ENCODE peak calls at places on chromosomes 7 and 10, in ten cellular contexts. One of them, this sample, is unnamed.

GRCh38 chr7:124183649-124184048 is 150.8 kb upstream of the TMEM229A start:
- DNase-seq in BE2C: no peak
- DNase-seq in PC-9: no peak
- DNase-seq in foreskin fibroblast: no peak
- DNase-seq in mucosa of descending colon: no peak
- DNase-seq in choroid plexus epithelial cell: no peak
- DNase-seq in heart left ventricle: no peak
- DNase-seq in HL-60: no peak
- DNase-seq in hepatocyte: no peak
- DNase-seq in IMR-90: no peak
- DNase-seq in this sample: no peak

GRCh38 chr10:93630609-93631320 is 18.4 kb downstream of the PDE6C start:
- DNase-seq in hepatocyte: no peak
- DNase-seq in choroid plexus epithelial cell: no peak
- DNase-seq in BE2C: no peak
- DNase-seq in PC-9: no peak
- DNase-seq in mucosa of descending colon: no peak
- DNase-seq in IMR-90: no peak
- DNase-seq in foreskin fibroblast: no peak
- DNase-seq in heart left ventricle: no peak
- DNase-seq in HL-60: no peak
- DNase-seq in this sample: no peak

GRCh38 chr10:90222372-90222771 is 521.0 kb downstream of the KIF20B start:
- DNase-seq in foreskin fibroblast: peak
- DNase-seq in choroid plexus epithelial cell: peak
- DNase-seq in BE2C: no peak
- DNase-seq in PC-9: peak
- DNase-seq in mucosa of descending colon: no peak
- DNase-seq in heart left ventricle: no peak
- DNase-seq in HL-60: no peak
- DNase-seq in hepatocyte: peak
- DNase-seq in IMR-90: peak
- DNase-seq in this sample: peak

GRCh38 chr7:685540-685939 is 41.0 kb upstream of the DNAAF5 start:
- DNase-seq in IMR-90: no peak
- DNase-seq in hepatocyte: no peak
- DNase-seq in BE2C: no peak
- DNase-seq in PC-9: no peak
- DNase-seq in heart left ventricle: no peak
- DNase-seq in foreskin fibroblast: no peak
- DNase-seq in mucosa of descending colon: no peak
- DNase-seq in choroid plexus epithelial cell: no peak
- DNase-seq in HL-60: no peak
- DNase-seq in this sample: no peak

GRCh38 chr7:47392241-47392759 is 189.6 kb downstream of the TNS3 start:
- DNase-seq in BE2C: no peak
- DNase-seq in HL-60: no peak
- DNase-seq in hepatocyte: peak
- DNase-seq in heart left ventricle: peak
- DNase-seq in PC-9: no peak
- DNase-seq in choroid plexus epithelial cell: peak
- DNase-seq in mucosa of descending colon: no peak
- DNase-seq in foreskin fibroblast: peak
- DNase-seq in IMR-90: peak
- DNase-seq in this sample: peak

GRCh38 chr10:16520900-16521299 is 779 bp downstream of the C1QL3 start:
- DNase-seq in hepatocyte: peak
- DNase-seq in heart left ventricle: no peak
- DNase-seq in HL-60: no peak
- DNase-seq in foreskin fibroblast: peak
- DNase-seq in choroid plexus epithelial cell: peak
- DNase-seq in BE2C: no peak
- DNase-seq in PC-9: no peak
- DNase-seq in IMR-90: peak
- DNase-seq in mucosa of descending colon: peak
- DNase-seq in this sample: peak

GRCh38 chr10:28592953-28593352 is 60.0 kb downstream of the WAC start:
- DNase-seq in hepatocyte: peak
- DNase-seq in foreskin fibroblast: peak
- DNase-seq in heart left ventricle: no peak
- DNase-seq in HL-60: peak
- DNase-seq in IMR-90: peak
- DNase-seq in BE2C: no peak
- DNase-seq in choroid plexus epithelial cell: peak
- DNase-seq in PC-9: no peak
- DNase-seq in mucosa of descending colon: no peak
- DNase-seq in this sample: peak

GRCh38 chr7:94223375-94224084 is 171.2 kb upstream of the COL1A2 start:
- DNase-seq in mucosa of descending colon: no peak
- DNase-seq in PC-9: peak
- DNase-seq in HL-60: no peak
- DNase-seq in hepatocyte: peak
- DNase-seq in IMR-90: peak
- DNase-seq in heart left ventricle: no peak
- DNase-seq in BE2C: no peak
- DNase-seq in choroid plexus epithelial cell: peak
- DNase-seq in foreskin fibroblast: peak
- DNase-seq in this sample: peak

GRCh38 chr7:45911311-45911710 is 9.8 kb downstream of the IGFBP3 start:
- DNase-seq in mucosa of descending colon: no peak
- DNase-seq in hepatocyte: no peak
- DNase-seq in IMR-90: no peak
- DNase-seq in choroid plexus epithelial cell: no peak
- DNase-seq in heart left ventricle: no peak
- DNase-seq in foreskin fibroblast: no peak
- DNase-seq in BE2C: no peak
- DNase-seq in HL-60: no peak
- DNase-seq in PC-9: no peak
- DNase-seq in this sample: no peak

GRCh38 chr7:3336042-3336665 is 35.1 kb downstream of the SDK1 start:
- DNase-seq in IMR-90: no peak
- DNase-seq in HL-60: no peak
- DNase-seq in foreskin fibroblast: no peak
- DNase-seq in heart left ventricle: no peak
- DNase-seq in mucosa of descending colon: no peak
- DNase-seq in choroid plexus epithelial cell: no peak
- DNase-seq in BE2C: no peak
- DNase-seq in hepatocyte: no peak
- DNase-seq in PC-9: no peak
- DNase-seq in this sample: no peak

GRCh38 chr7:44189286-44189992 is at the start of gene GCK:
- DNase-seq in PC-9: no peak
- DNase-seq in mucosa of descending colon: no peak
- DNase-seq in BE2C: no peak
- DNase-seq in HL-60: no peak
- DNase-seq in IMR-90: no peak
- DNase-seq in choroid plexus epithelial cell: no peak
- DNase-seq in heart left ventricle: no peak
- DNase-seq in hepatocyte: no peak
- DNase-seq in foreskin fibroblast: no peak
- DNase-seq in this sample: no peak

GRCh38 chr10:1575481-1576244 is 161.7 kb downstream of the ADARB2 start:
- DNase-seq in hepatocyte: no peak
- DNase-seq in choroid plexus epithelial cell: no peak
- DNase-seq in mucosa of descending colon: no peak
- DNase-seq in HL-60: no peak
- DNase-seq in heart left ventricle: no peak
- DNase-seq in BE2C: no peak
- DNase-seq in IMR-90: no peak
- DNase-seq in foreskin fibroblast: no peak
- DNase-seq in PC-9: no peak
- DNase-seq in this sample: no peak

GRCh38 chr7:47491637-47492036 is 90.3 kb downstream of the TNS3 start:
- DNase-seq in HL-60: no peak
- DNase-seq in BE2C: no peak
- DNase-seq in IMR-90: no peak
- DNase-seq in choroid plexus epithelial cell: no peak
- DNase-seq in PC-9: no peak
- DNase-seq in mucosa of descending colon: no peak
- DNase-seq in foreskin fibroblast: no peak
- DNase-seq in hepatocyte: no peak
- DNase-seq in heart left ventricle: no peak
- DNase-seq in this sample: no peak

GRCh38 chr10:88097092-88097894 is 233.9 kb downstream of the PTEN start:
- DNase-seq in hepatocyte: no peak
- DNase-seq in mucosa of descending colon: no peak
- DNase-seq in choroid plexus epithelial cell: no peak
- DNase-seq in IMR-90: peak
- DNase-seq in PC-9: no peak
- DNase-seq in foreskin fibroblast: peak
- DNase-seq in heart left ventricle: no peak
- DNase-seq in HL-60: peak
- DNase-seq in BE2C: no peak
- DNase-seq in this sample: peak

GRCh38 chr7:99623091-99623693 is 6.4 kb downstream of the ZSCAN25 start:
- DNase-seq in IMR-90: no peak
- DNase-seq in hepatocyte: no peak
- DNase-seq in choroid plexus epithelial cell: no peak
- DNase-seq in mucosa of descending colon: no peak
- DNase-seq in HL-60: no peak
- DNase-seq in foreskin fibroblast: no peak
- DNase-seq in PC-9: no peak
- DNase-seq in heart left ventricle: no peak
- DNase-seq in BE2C: no peak
- DNase-seq in this sample: no peak

GRCh38 chr10:14093735-14094484 is 236.8 kb downstream of the FRMD4A start:
- DNase-seq in heart left ventricle: no peak
- DNase-seq in hepatocyte: peak
- DNase-seq in IMR-90: peak
- DNase-seq in foreskin fibroblast: peak
- DNase-seq in mucosa of descending colon: no peak
- DNase-seq in HL-60: no peak
- DNase-seq in choroid plexus epithelial cell: peak
- DNase-seq in PC-9: no peak
- DNase-seq in BE2C: no peak
- DNase-seq in this sample: peak

GRCh38 chr10:113982745-113983144 is 60.9 kb upstream of the ADRB1 start:
- DNase-seq in HL-60: no peak
- DNase-seq in mucosa of descending colon: no peak
- DNase-seq in foreskin fibroblast: no peak
- DNase-seq in IMR-90: no peak
- DNase-seq in hepatocyte: peak
- DNase-seq in heart left ventricle: no peak
- DNase-seq in choroid plexus epithelial cell: no peak
- DNase-seq in PC-9: peak
- DNase-seq in BE2C: no peak
- DNase-seq in this sample: no peak

GRCh38 chr7:27189560-27190283 is 4.7 kb upstream of the HOXA11 start:
- DNase-seq in choroid plexus epithelial cell: no peak
- DNase-seq in BE2C: no peak
- DNase-seq in heart left ventricle: no peak
- DNase-seq in foreskin fibroblast: peak
- DNase-seq in HL-60: no peak
- DNase-seq in mucosa of descending colon: peak
- DNase-seq in PC-9: no peak
- DNase-seq in IMR-90: no peak
- DNase-seq in hepatocyte: no peak
- DNase-seq in this sample: no peak

GRCh38 chr10:19728376-19728775 is 87.9 kb upstream of the PLXDC2 start:
- DNase-seq in PC-9: no peak
- DNase-seq in BE2C: no peak
- DNase-seq in choroid plexus epithelial cell: no peak
- DNase-seq in mucosa of descending colon: no peak
- DNase-seq in hepatocyte: no peak
- DNase-seq in HL-60: no peak
- DNase-seq in IMR-90: no peak
- DNase-seq in foreskin fibroblast: no peak
- DNase-seq in heart left ventricle: no peak
- DNase-seq in this sample: no peak
- TF ChIP-seq CTCF in PC-9: no peak
- TF ChIP-seq CTCF in BE2C: no peak
- TF ChIP-seq CTCF in choroid plexus epithelial cell: no peak
- TF ChIP-seq CTCF in mucosa of descending colon: no peak
- TF ChIP-seq CTCF in hepatocyte: no peak
- TF ChIP-seq CTCF in HL-60: no peak
- TF ChIP-seq CTCF in IMR-90: no peak
- TF ChIP-seq CTCF in foreskin fibroblast: no peak
- TF ChIP-seq CTCF in heart left ventricle: no peak
- TF ChIP-seq CTCF in this sample: no peak

DNA sequence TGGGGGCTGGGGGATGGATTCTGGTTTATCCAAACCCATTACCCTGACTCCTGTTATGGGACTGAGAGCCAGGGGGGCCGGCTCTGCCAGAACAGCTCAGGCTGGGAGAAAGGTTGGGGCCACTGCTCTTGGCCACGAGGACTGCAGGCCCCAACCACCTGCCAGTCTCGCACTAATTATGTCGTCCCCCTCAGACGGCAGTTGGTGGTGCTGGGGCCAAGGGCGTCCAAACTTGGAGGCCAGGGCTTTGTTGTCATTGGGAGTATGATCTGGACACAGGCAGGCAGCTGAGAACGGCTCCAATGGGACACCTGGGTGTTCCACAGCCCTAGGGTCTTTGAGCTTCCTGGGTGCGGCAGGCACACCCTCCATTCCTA is 34.7 kb downstream of the DRGX start:
- DNase-seq in IMR-90: no peak
- DNase-seq in BE2C: no peak
- DNase-seq in PC-9: no peak
- DNase-seq in hepatocyte: no peak
- DNase-seq in foreskin fibroblast: no peak
- DNase-seq in HL-60: no peak
- DNase-seq in heart left ventricle: no peak
- DNase-seq in choroid plexus epithelial cell: no peak
- DNase-seq in mucosa of descending colon: no peak
- DNase-seq in this sample: no peak
- H3K4me3 ChIP-seq in IMR-90: no peak
- H3K4me3 ChIP-seq in BE2C: no peak
- H3K4me3 ChIP-seq in PC-9: no peak
- H3K4me3 ChIP-seq in hepatocyte: no peak
- H3K4me3 ChIP-seq in foreskin fibroblast: no peak
- H3K4me3 ChIP-seq in HL-60: no peak
- H3K4me3 ChIP-seq in heart left ventricle: no peak
- H3K4me3 ChIP-seq in choroid plexus epithelial cell: no peak
- H3K4me3 ChIP-seq in mucosa of descending colon: no peak
- H3K4me3 ChIP-seq in this sample: no peak

DNA sequence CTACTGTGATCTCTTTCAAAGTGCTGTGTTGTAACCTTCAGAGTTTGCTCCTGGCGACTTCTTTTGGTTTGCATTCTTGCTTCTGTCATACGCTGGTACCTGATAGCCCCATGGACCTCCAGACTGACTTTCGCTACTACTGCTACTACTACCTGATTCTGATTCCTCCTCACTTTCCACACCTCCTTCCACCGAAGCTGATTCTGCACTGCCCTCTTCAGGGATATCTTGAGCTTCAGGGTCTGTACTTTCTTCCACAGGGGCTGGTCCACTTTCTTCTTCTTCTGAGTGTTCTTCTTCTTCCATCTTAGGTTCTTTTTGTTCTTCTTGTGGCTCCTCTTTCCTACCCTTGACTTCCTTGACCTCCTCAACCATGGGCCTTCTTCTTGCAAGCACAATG is 992.4 kb downstream of the PCDH15 start:
- DNase-seq in BE2C: no peak
- DNase-seq in heart left ventricle: no peak
- DNase-seq in HL-60: no peak
- DNase-seq in mucosa of descending colon: no peak
- DNase-seq in IMR-90: no peak
- DNase-seq in choroid plexus epithelial cell: no peak
- DNase-seq in PC-9: no peak
- DNase-seq in hepatocyte: peak
- DNase-seq in foreskin fibroblast: no peak
- DNase-seq in this sample: no peak
- TF ChIP-seq CTCF in BE2C: peak
- TF ChIP-seq CTCF in heart left ventricle: no peak
- TF ChIP-seq CTCF in HL-60: no peak
- TF ChIP-seq CTCF in mucosa of descending colon: no peak
- TF ChIP-seq CTCF in IMR-90: no peak
- TF ChIP-seq CTCF in choroid plexus epithelial cell: no peak
- TF ChIP-seq CTCF in PC-9: no peak
- TF ChIP-seq CTCF in hepatocyte: peak
- TF ChIP-seq CTCF in foreskin fibroblast: no peak
- TF ChIP-seq CTCF in this sample: no peak

GRCh38 chr7:154928136-154929005 is 74.6 kb downstream of the PAXIP1 start:
- DNase-seq in IMR-90: peak
- DNase-seq in foreskin fibroblast: peak
- DNase-seq in mucosa of descending colon: no peak
- DNase-seq in BE2C: no peak
- DNase-seq in choroid plexus epithelial cell: peak
- DNase-seq in PC-9: peak
- DNase-seq in hepatocyte: peak
- DNase-seq in heart left ventricle: no peak
- DNase-seq in HL-60: peak
- DNase-seq in this sample: peak
- H3K4me3 ChIP-seq in IMR-90: peak
- H3K4me3 ChIP-seq in foreskin fibroblast: peak
- H3K4me3 ChIP-seq in mucosa of descending colon: peak
- H3K4me3 ChIP-seq in BE2C: peak
- H3K4me3 ChIP-seq in choroid plexus epithelial cell: peak
- H3K4me3 ChIP-seq in PC-9: peak
- H3K4me3 ChIP-seq in hepatocyte: peak
- H3K4me3 ChIP-seq in heart left ventricle: peak
- H3K4me3 ChIP-seq in HL-60: peak
- H3K4me3 ChIP-seq in this sample: peak

This sample was measured in fibroblast of mammary gland.